ENCODE peak calls at places on chromosomes 16 and 17, in eight cellular contexts. K is Caco-2; D is cardiac septum; E is ovary; G is activated T-cell treated with anti-CD3 and anti-CD28 coated beads, Interleukin-2, amount 50 U/mL, for 24 hours; A is stimulated activated CD4-positive, alpha-beta T cell treated with anti-CD3 and anti-CD28 coated beads, Interleukin-4, amount 100 ng/mL, for 1 hour; B is uterus; I is activated CD4-positive, alpha-beta T cell treated with anti-CD3 and anti-CD28 coated beads, Interleukin-2, amount 50 U/mL, for 1 hour. Z is an unnamed sample.

GRCh38 chr16:797686-798085 is 2.8 kb downstream of the GNG13 start:
- DNase-seq in I (no peak), A (no peak), K (no peak), E (no peak), B (no peak), G (no peak), D (no peak), Z (no peak)

GRCh38 chr17:57899391-57899790 is 49.5 kb upstream of the MRPS23 start:
- DNase-seq in A (no peak), I (no peak), D (no peak), G (no peak), B (peak), E (no peak), K (no peak), Z (no peak)

GRCh38 chr17:48718162-48718780 is 4.0 kb downstream of the PRAC1 start:
- DNase-seq in D (peak), I (no peak), G (peak), E (no peak), A (no peak), K (no peak), B (no peak), Z (no peak)

GRCh38 chr16:1941162-1941923 is 1.7 kb downstream of the MSRB1 start:
- DNase-seq in K (peak), I (no peak), E (no peak), B (no peak), D (no peak), A (no peak), G (no peak), Z (no peak)

GRCh38 chr17:49991409-49991808 is 3.6 kb downstream of the DLX3 start:
- DNase-seq in G (no peak), E (no peak), K (peak), D (peak), I (no peak), A (no peak), B (no peak), Z (no peak)

GRCh38 chr16:20300312-20301097 is 26.8 kb downstream of the GP2 start:
- DNase-seq in I (no peak), B (no peak), A (peak), E (peak), G (peak), D (no peak), K (peak), Z (peak)

GRCh38 chr17:74358696-74359095 is 3.0 kb downstream of the BTBD17 start:
- DNase-seq in K (no peak), I (no peak), A (no peak), E (no peak), B (no peak), G (no peak), D (no peak), Z (no peak)

GRCh38 chr17:50845260-50846147 is 10.1 kb downstream of the WFIKKN2 start:
- DNase-seq in D (no peak), K (peak), B (no peak), G (no peak), E (peak), A (no peak), I (no peak), Z (peak)

GRCh38 chr16:67504190-67505021 is 21.1 kb upstream of the AGRP start:
- DNase-seq in I (peak), E (no peak), A (peak), G (peak), K (no peak), D (no peak), B (no peak), Z (no peak)

GRCh38 chr16:85399583-85400284 is 213.4 kb upstream of the GSE1 start:
- DNase-seq in K (peak), B (no peak), D (peak), A (no peak), I (no peak), G (no peak), E (peak), Z (no peak)

GRCh38 chr17:69608808-69609494 is 194.5 kb downstream of the MAP2K6 start:
- DNase-seq in A (no peak), B (no peak), I (no peak), G (no peak), D (no peak), E (no peak), K (no peak), Z (no peak)

GRCh38 chr17:75205037-75205792 is at the start of gene NUP85:
- DNase-seq in D (peak), E (peak), I (peak), A (peak), K (peak), B (peak), G (peak), Z (peak)

GRCh38 chr17:6387442-6387841 is 47.5 kb downstream of the AIPL1 start:
- DNase-seq in I (no peak), K (no peak), B (no peak), A (no peak), D (no peak), G (no peak), E (no peak), Z (no peak)

GRCh38 chr17:56172517-56172982 is 19.3 kb downstream of the ANKFN1 start:
- DNase-seq in B (no peak), D (no peak), I (no peak), E (no peak), K (no peak), G (no peak), A (no peak), Z (no peak)

GRCh38 chr17:66386789-66387351 is 84.5 kb downstream of the PRKCA start:
- DNase-seq in E (no peak), I (no peak), G (no peak), B (no peak), K (peak), D (no peak), A (no peak), Z (peak)

GRCh38 chr17:28956112-28956511 is 4.8 kb upstream of the PHF12 start:
- DNase-seq in E (no peak), K (no peak), A (no peak), D (no peak), B (no peak), G (peak), I (no peak), Z (no peak)

GRCh38 chr17:50614471-50615051 is 20.1 kb upstream of the ABCC3 start:
- DNase-seq in E (no peak), A (no peak), G (no peak), I (no peak), B (no peak), K (no peak), D (no peak), Z (no peak)

GRCh38 chr17:34146440-34147043 is 108.5 kb upstream of the CCL2 start:
- DNase-seq in E (no peak), B (no peak), D (no peak), A (peak), G (peak), I (peak), K (peak), Z (no peak)

GRCh38 chr17:68482576-68483001 is 25.3 kb upstream of the WIPI1 start:
- DNase-seq in B (no peak), G (no peak), E (no peak), A (no peak), D (no peak), K (peak), I (no peak), Z (no peak)

GRCh38 chr17:75652934-75653549 is 13.9 kb downstream of the RECQL5 start:
- DNase-seq in I (no peak), D (no peak), K (peak), B (no peak), A (no peak), E (no peak), G (no peak), Z (no peak)

GRCh38 chr17:58329035-58329807 is 626 bp upstream of the TSPOAP1 start:
- DNase-seq in B (no peak), I (peak), A (peak), E (no peak), G (peak), K (no peak), D (no peak), Z (no peak)

GRCh38 chr16:29927523-29927905 is 1.5 kb upstream of the KCTD13 start:
- DNase-seq in E (no peak), K (no peak), I (no peak), B (no peak), G (no peak), A (no peak), D (no peak), Z (no peak)

GRCh38 chr16:66521951-66522771 is 27.8 kb downstream of the TK2 start:
- DNase-seq in E (no peak), K (no peak), D (peak), B (no peak), I (peak), A (peak), G (peak), Z (peak)

GRCh38 chr17:1598399-1599095 is 30.1 kb downstream of the SLC43A2 start:
- DNase-seq in K (no peak), D (no peak), G (no peak), A (no peak), B (no peak), E (no peak), I (no peak), Z (no peak)

GRCh38 chr17:21190078-21190477 is 23.9 kb downstream of the TMEM11 start:
- DNase-seq in E (no peak), K (no peak), B (no peak), I (no peak), G (no peak), D (no peak), A (no peak), Z (no peak)

GRCh38 chr17:31550389-31551056 is 159.0 kb downstream of the RAB11FIP4 start:
- DNase-seq in K (no peak), E (no peak), B (no peak), G (no peak), I (no peak), D (no peak), A (no peak), Z (no peak)

GRCh38 chr17:35218901-35219300 is 24.0 kb upstream of the SLFN5 start:
- DNase-seq in I (no peak), G (no peak), D (no peak), A (no peak), K (no peak), E (no peak), B (no peak), Z (no peak)

GRCh38 chr17:80050706-80051105 is 14.3 kb downstream of the CCDC40 start:
- DNase-seq in A (no peak), D (no peak), E (peak), B (no peak), G (no peak), I (no peak), K (no peak), Z (no peak)

GRCh38 chr17:69539781-69540319 is 125.4 kb downstream of the MAP2K6 start:
- DNase-seq in A (no peak), E (no peak), G (no peak), K (no peak), D (no peak), I (no peak), B (no peak), Z (no peak)